ENCODE peak calls at places on chromosomes 1 and 21, in eight cellular contexts. R is HTR-8/SVneo; J is AG10803; C is COLO829; M is CD8-positive, alpha-beta T cell; L is fibroblast of the conjunctiva; Y is stimulated activated CD4-positive, alpha-beta T cell treated with anti-CD3 and anti-CD28 coated beads, Interleukin-2, amount 100 ng/mL, for 48 hours; T is hypothalamus. N is an unnamed sample.

GRCh38 chr1:27785763-27786162 is 12.7 kb downstream of the STX12 start:
- DNase-seq in R (no peak), J (peak; percentile 39), C (no peak), M (no peak), L (no peak), Y (no peak), T (no peak), N (no peak)

GRCh38 chr1:68197891-68198290 is 34.4 kb downstream of the WLS start:
- DNase-seq in R (no peak), J (no peak), C (no peak), M (no peak), L (no peak), Y (no peak), T (no peak), N (peak; percentile 49)

GRCh38 chr1:170239445-170239844 is 93.7 kb downstream of the NTMT2 start:
- DNase-seq in R (no peak), J (peak; percentile 32), C (no peak), M (no peak), L (no peak), Y (no peak), T (no peak), N (no peak)

GRCh38 chr1:45322486-45323040 is 4.1 kb upstream of the HPDL start:
- DNase-seq in R (no peak), J (no peak), C (no peak), M (no peak), L (no peak), Y (no peak), T (no peak), N (no peak)

GRCh38 chr1:159790237-159790917 is 9.6 kb downstream of the DUSP23 start:
- DNase-seq in R (peak; percentile 26), J (peak; percentile 15), C (peak; percentile 63), M (no peak), L (no peak), Y (no peak), T (no peak), N (peak; percentile 55)

GRCh38 chr1:33986389-33987095 is 122.7 kb downstream of the HMGB4 start:
- DNase-seq in R (no peak), J (peak; percentile 90), C (no peak), M (no peak), L (peak; percentile 50), Y (no peak), T (no peak), N (no peak)

GRCh38 chr1:10498231-10498630 is 23.5 kb downstream of the PEX14 start:
- DNase-seq in R (no peak), J (no peak), C (no peak), M (no peak), L (no peak), Y (no peak), T (no peak), N (no peak)

GRCh38 chr1:23999156-23999671 is 19.1 kb upstream of the SRSF10 start:
- DNase-seq in R (no peak), J (peak; percentile 25), C (no peak), M (no peak), L (no peak), Y (no peak), T (no peak), N (no peak)

GRCh38 chr21:31316488-31317169 is 27.4 kb downstream of the TIAM1 start:
- DNase-seq in R (peak; percentile 37), J (no peak), C (no peak), M (no peak), L (no peak), Y (no peak), T (no peak), N (no peak)

GRCh38 chr1:81585371-81585770 is 215.4 kb upstream of the ADGRL2 start:
- DNase-seq in R (no peak), J (no peak), C (no peak), M (no peak), L (no peak), Y (no peak), T (no peak), N (no peak)

GRCh38 chr1:29437946-29438345 is 201.6 kb downstream of the PTPRU start:
- DNase-seq in R (no peak), J (no peak), C (no peak), M (no peak), L (no peak), Y (no peak), T (no peak), N (no peak)

GRCh38 chr1:19317126-19317910 is 5.2 kb downstream of the SLC66A1 start:
- DNase-seq in R (no peak), J (no peak), C (no peak), M (no peak), L (no peak), Y (no peak), T (no peak), N (no peak)

GRCh38 chr1:243946253-243946652 is 96.2 kb upstream of the AKT3 start:
- DNase-seq in R (no peak), J (no peak), C (no peak), M (no peak), L (no peak), Y (no peak), T (no peak), N (no peak)

GRCh38 chr1:71698186-71698585 is 584.2 kb downstream of the NEGR1 start:
- DNase-seq in R (no peak), J (no peak), C (no peak), M (no peak), L (no peak), Y (no peak), T (no peak), N (no peak)

GRCh38 chr1:32273389-32274208 is 18.3 kb upstream of the HDAC1 start:
- DNase-seq in R (peak; percentile 49), J (no peak), C (no peak), M (peak; percentile 91), L (no peak), Y (peak; percentile 55), T (no peak), N (no peak)

GRCh38 chr1:174689524-174689923 is 241.8 kb downstream of the GPR52 start:
- DNase-seq in R (no peak), J (no peak), C (no peak), M (no peak), L (no peak), Y (no peak), T (no peak), N (no peak)

GRCh38 chr1:100627018-100627716 is 89.2 kb downstream of the GPR88 start:
- DNase-seq in R (no peak), J (peak; percentile 88), C (no peak), M (no peak), L (peak; percentile 45), Y (no peak), T (no peak), N (no peak)

GRCh38 chr1:230753586-230754251 is 6.5 kb downstream of the CAPN9 start:
- DNase-seq in R (no peak), J (no peak), C (no peak), M (no peak), L (no peak), Y (no peak), T (no peak), N (no peak)

GRCh38 chr1:156767879-156768608 is 709 bp downstream of the PRCC start:
- DNase-seq in R (no peak), J (peak; percentile 18), C (no peak), M (peak; percentile 22), L (no peak), Y (no peak), T (no peak), N (peak; percentile 14)

GRCh38 chr1:44507490-44508396 is 102.7 kb downstream of the RNF220 start:
- DNase-seq in R (no peak), J (no peak), C (no peak), M (no peak), L (no peak), Y (no peak), T (peak; percentile 32), N (no peak)

GRCh38 chr1:243798726-243799125 is 51.3 kb downstream of the AKT3 start:
- DNase-seq in R (peak; percentile 67), J (peak; percentile 88), C (no peak), M (no peak), L (peak; percentile 47), Y (no peak), T (no peak), N (peak; percentile 59)